ENCODE peak calls at places on chromosomes 5 and 9, in nine cellular contexts. V is effector memory CD4-positive, alpha-beta T cell; R is fibroblast of lung; W is esophagus muscularis mucosa; M is mesenchymal stem cell; P is CD4-positive, alpha-beta memory T cell; B is left lung; C is right atrium auricular region; Q is mesendoderm. F is an unnamed sample.

GRCh38 chr5:123673107-123673506 is 161.1 kb downstream of the CSNK1G3 start:
- DNase-seq in M (no peak), C (no peak), W (no peak), R (no peak), V (no peak), Q (peak; percentile 44), B (no peak), P (no peak), F (no peak)

GRCh38 chr9:111715471-111715870 is 54.1 kb downstream of the GNG10 start:
- DNase-seq in P (no peak), W (no peak), C (no peak), V (no peak), B (no peak), Q (no peak), M (no peak), R (peak; percentile 35), F (no peak)

GRCh38 chr5:135150767-135151166 is 116.7 kb upstream of the PITX1 start:
- DNase-seq in C (no peak), B (no peak), P (no peak), Q (no peak), W (no peak), R (no peak), V (no peak), M (no peak), F (no peak)

GRCh38 chr5:173913686-173914321 is 25.7 kb downstream of the CPEB4 start:
- DNase-seq in V (no peak), R (no peak), C (no peak), M (no peak), B (no peak), W (no peak), P (no peak), Q (no peak), F (no peak)

GRCh38 chr5:138945421-138946240 is 70.5 kb upstream of the LRRTM2 start:
- DNase-seq in B (no peak), R (no peak), P (no peak), M (no peak), Q (peak; percentile 51), C (no peak), W (no peak), V (no peak), F (no peak)

GRCh38 chr9:87464110-87464991 is 33.3 kb upstream of the DAPK1 start:
- DNase-seq in B (no peak), R (peak; percentile 9), P (no peak), W (no peak), M (no peak), V (no peak), Q (no peak), C (no peak), F (no peak)

GRCh38 chr5:32595118-32595517 is 9.8 kb downstream of the SUB1 start:
- DNase-seq in C (no peak), W (no peak), R (no peak), Q (no peak), B (no peak), P (no peak), M (no peak), V (no peak), F (no peak)

GRCh38 chr5:159338143-159338542 is 7.9 kb upstream of the IL12B start:
- DNase-seq in Q (no peak), C (no peak), W (peak; percentile 26), V (no peak), R (no peak), M (no peak), P (no peak), B (no peak), F (no peak)

GRCh38 chr5:154811653-154812465 is 38.5 kb downstream of the FAXDC2 start:
- DNase-seq in W (no peak), R (peak; percentile 52), V (peak; percentile 45), Q (peak; percentile 76), P (peak; percentile 65), M (peak; percentile 74), C (peak; percentile 76), B (peak; percentile 52), F (peak; percentile 80)

GRCh38 chr9:134606951-134607733 is 34.5 kb upstream of the COL5A1 start:
- DNase-seq in C (peak; percentile 54), B (no peak), P (no peak), V (no peak), Q (peak; percentile 90), M (peak; percentile 68), R (peak; percentile 51), W (no peak), F (peak; percentile 58)

GRCh38 chr9:93673271-93673843 is 97.0 kb downstream of the PHF2 start:
- DNase-seq in Q (no peak), C (peak; percentile 50), B (peak; percentile 26), M (peak; percentile 32), P (no peak), W (no peak), V (no peak), R (no peak), F (no peak)

GRCh38 chr5:56565693-56566092 is 249.7 kb upstream of the MAP3K1 start:
- DNase-seq in B (no peak), C (no peak), P (no peak), Q (no peak), R (no peak), M (no peak), W (no peak), V (no peak), F (peak; percentile 79)

GRCh38 chr9:33132249-33132772 is 34.8 kb downstream of the B4GALT1 start:
- DNase-seq in C (no peak), B (peak; percentile 47), R (peak; percentile 90), V (no peak), P (no peak), Q (no peak), M (peak; percentile 88), W (no peak), F (no peak)
- H3K4me1 ChIP-seq in C (peaks cover 87% of the 10 kb centered on the region), B (peaks cover 82% of the 10 kb centered on the region), R (peaks cover 5% of the 10 kb centered on the region), V (peaks cover 6% of the 10 kb centered on the region), P (peaks cover 33% of the 10 kb centered on the region), Q (no peaks in the 10 kb centered on the region), M (peaks cover 38% of the 10 kb centered on the region), W (peaks cover 84% of the 10 kb centered on the region), F (no peaks in the 10 kb centered on the region)

DNA sequence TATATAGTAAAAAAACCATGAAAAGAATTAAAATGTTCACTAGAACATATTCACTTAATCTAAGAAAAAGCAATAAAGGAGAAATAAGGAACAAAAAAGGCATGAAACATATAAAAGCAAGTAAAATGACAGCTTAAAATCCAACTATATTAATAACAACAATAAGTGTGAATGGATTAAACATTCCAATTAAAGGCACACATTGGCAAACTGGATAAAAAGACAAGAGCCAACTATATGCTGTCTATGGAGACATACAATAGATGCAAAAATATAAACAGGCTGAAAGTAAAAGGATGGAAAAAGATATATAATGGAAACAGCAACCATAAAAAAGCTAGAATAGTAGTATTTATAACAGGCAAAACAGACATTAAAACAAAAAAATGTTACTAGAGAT is 70.1 kb downstream of the AP3B1 start:
- DNase-seq in C (no peak), R (no peak), P (no peak), V (no peak), W (no peak), M (no peak), Q (no peak), B (no peak), F (no peak)
- H3K4me1 ChIP-seq in C (no peaks in the 10 kb centered on the region), R (no peaks in the 10 kb centered on the region), P (no peaks in the 10 kb centered on the region), V (no peaks in the 10 kb centered on the region), W (no peaks in the 10 kb centered on the region), M (no peaks in the 10 kb centered on the region), Q (no peaks in the 10 kb centered on the region), B (peaks cover 7% of the 10 kb centered on the region), F (peaks cover 29% of the 10 kb centered on the region)

DNA sequence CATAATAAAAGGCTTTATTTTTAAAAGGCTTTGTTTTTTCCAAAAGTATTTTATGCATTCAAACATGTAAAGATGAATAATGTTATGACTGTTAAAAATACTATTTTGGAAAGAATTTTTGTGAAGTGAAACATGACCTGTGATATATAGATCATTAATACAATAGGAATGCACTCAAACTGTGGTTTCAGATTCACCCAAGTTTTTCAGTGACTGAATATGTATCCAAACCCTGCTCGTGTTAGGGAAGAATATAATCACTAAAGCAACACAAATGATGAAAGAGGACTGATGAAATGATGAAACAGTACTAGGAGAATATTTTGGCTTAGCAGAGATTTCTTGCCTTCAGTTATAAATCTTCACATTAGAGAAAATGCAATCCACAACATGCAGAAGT is 278.0 kb downstream of the ADAMTS6 start:
- DNase-seq in Q (no peak), B (no peak), P (no peak), R (peak; percentile 96), C (no peak), V (no peak), M (peak; percentile 33), W (no peak), F (no peak)
- H3K4me1 ChIP-seq in Q (no peaks in the 10 kb centered on the region), B (no peaks in the 10 kb centered on the region), P (no peaks in the 10 kb centered on the region), R (peaks cover 15% of the 10 kb centered on the region), C (no peaks in the 10 kb centered on the region), V (no peaks in the 10 kb centered on the region), M (peaks cover 4% of the 10 kb centered on the region), W (no peaks in the 10 kb centered on the region), F (no peaks in the 10 kb centered on the region)

GRCh38 chr9:136016221-136016881 is 55.2 kb upstream of the UBAC1 start:
- DNase-seq in C (no peak), B (no peak), R (no peak), Q (no peak), M (no peak), P (no peak), W (no peak), V (no peak), F (no peak)
- H3K4me1 ChIP-seq in C (peaks cover 26% of the 10 kb centered on the region), B (peaks cover 31% of the 10 kb centered on the region), R (peaks cover 6% of the 10 kb centered on the region), Q (no peaks in the 10 kb centered on the region), M (peaks cover 45% of the 10 kb centered on the region), P (no peaks in the 10 kb centered on the region), W (peaks cover 72% of the 10 kb centered on the region), V (no peaks in the 10 kb centered on the region), F (peaks cover 36% of the 10 kb centered on the region)

DNA sequence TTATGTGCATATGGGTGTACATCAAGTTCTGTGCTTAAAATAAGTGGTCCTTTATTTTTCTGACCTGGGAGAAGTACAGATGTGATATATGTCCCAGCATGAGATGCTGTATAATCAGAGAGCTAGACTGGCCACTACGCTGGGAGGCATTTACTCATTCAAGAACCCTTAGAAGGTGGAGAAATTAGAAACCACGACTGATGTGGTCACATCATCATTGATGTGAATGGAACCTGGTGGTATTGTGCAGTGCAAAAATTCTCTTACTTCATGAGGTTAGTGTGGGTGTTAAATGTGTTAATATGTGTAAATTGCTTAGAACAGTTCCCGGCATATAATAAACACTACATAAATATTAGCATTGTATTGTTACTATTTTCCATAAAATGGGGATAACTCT is 69.5 kb upstream of the CKMT2 start:
- DNase-seq in R (peak; percentile 50), B (no peak), Q (no peak), P (no peak), M (no peak), V (no peak), W (no peak), C (no peak), F (no peak)
- H3K4me1 ChIP-seq in R (no peaks in the 10 kb centered on the region), B (no peaks in the 10 kb centered on the region), Q (no peaks in the 10 kb centered on the region), P (no peaks in the 10 kb centered on the region), M (peaks cover 5% of the 10 kb centered on the region), V (no peaks in the 10 kb centered on the region), W (no peaks in the 10 kb centered on the region), C (no peaks in the 10 kb centered on the region), F (peaks cover 73% of the 10 kb centered on the region)

DNA sequence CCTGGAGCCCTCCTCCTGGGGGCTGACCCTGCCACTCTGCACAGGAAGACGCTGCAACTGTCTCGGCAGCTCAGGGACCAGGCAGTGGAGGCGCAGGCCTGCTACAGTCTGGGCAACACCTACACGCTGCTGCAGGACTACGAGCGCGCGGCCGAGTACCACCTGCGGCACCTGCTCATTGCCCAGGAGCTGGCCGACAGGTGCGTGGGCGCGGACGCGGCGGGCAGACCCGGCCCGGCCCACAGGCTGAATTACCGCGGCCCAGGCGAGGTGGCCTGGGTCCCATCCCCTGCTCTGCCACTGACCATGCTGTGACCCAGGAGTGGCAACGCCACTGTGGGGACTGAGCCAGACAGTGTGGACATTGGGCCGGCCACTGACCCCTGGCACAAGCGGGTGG is 11.2 kb downstream of the GPSM1 start:
- DNase-seq in M (no peak), R (no peak), V (no peak), W (no peak), P (no peak), B (no peak), Q (no peak), C (no peak), F (no peak)
- H3K4me1 ChIP-seq in M (peaks cover 58% of the 10 kb centered on the region), R (peaks cover 5% of the 10 kb centered on the region), V (peaks cover 6% of the 10 kb centered on the region), W (peaks cover 31% of the 10 kb centered on the region), P (no peaks in the 10 kb centered on the region), B (peaks cover 18% of the 10 kb centered on the region), Q (no peaks in the 10 kb centered on the region), C (peaks cover 44% of the 10 kb centered on the region), F (peaks cover 73% of the 10 kb centered on the region)

F was measured in Karpas-422.